ENCODE peak calls at places on chromosomes 11 and 22, in nine cellular contexts. B, R, U, X, V, P, L, J and C are unnamed samples.

GRCh38 chr11:33893711-33894401 is 2.0 kb upstream of the LMO2 start:
- DNase-seq in B (no peak), R (peak; percentile 86), U (no peak), X (no peak), V (no peak), P (no peak), L (no peak), J (no peak), C (no peak)

GRCh38 chr22:39308614-39309363 is 10.6 kb downstream of the RPL3 start:
- DNase-seq in B (peak; percentile 92), R (peak; percentile 95), U (no peak), X (peak; percentile 98), V (no peak), P (peak; percentile 92), L (no peak), J (peak; percentile 48), C (no peak)

GRCh38 chr11:69201764-69202370 is 46.1 kb downstream of the SMIM38 start:
- DNase-seq in B (no peak), R (no peak), U (no peak), X (no peak), V (no peak), P (no peak), L (no peak), J (no peak), C (peak; percentile 45)

GRCh38 chr22:29152381-29153138 is 53.1 kb upstream of the EMID1 start:
- DNase-seq in B (no peak), R (peak; percentile 49), U (no peak), X (no peak), V (no peak), P (peak; percentile 64), L (peak; percentile 75), J (peak; percentile 57), C (peak; percentile 62)

GRCh38 chr11:87307101-87307500 is 269.4 kb downstream of the TMEM135 start:
- DNase-seq in B (no peak), R (peak; percentile 50), U (no peak), X (peak; percentile 14), V (no peak), P (no peak), L (no peak), J (no peak), C (no peak)

GRCh38 chr11:62881579-62882427 is 1.1 kb downstream of the SLC3A2 start:
- DNase-seq in B (peak; percentile 90), R (peak; percentile 98), U (peak; percentile 90), X (peak; percentile 99), V (peak; percentile 95), P (peak; percentile 98), L (peak; percentile 99), J (peak; percentile 96), C (peak; percentile 97)

GRCh38 chr11:31995525-31996123 is 95.2 kb upstream of the RCN1 start:
- DNase-seq in B (no peak), R (peak; percentile 25), U (no peak), X (peak; percentile 32), V (no peak), P (no peak), L (no peak), J (no peak), C (no peak)

GRCh38 chr22:39646614-39647210 is 76.2 kb downstream of the CACNA1I start:
- DNase-seq in B (no peak), R (no peak), U (no peak), X (no peak), V (no peak), P (no peak), L (no peak), J (no peak), C (no peak)

GRCh38 chr11:128779036-128779435 is 85.2 kb downstream of the FLI1 start:
- DNase-seq in B (no peak), R (peak; percentile 43), U (no peak), X (peak; percentile 26), V (no peak), P (no peak), L (no peak), J (no peak), C (no peak)

GRCh38 chr11:15967166-15967565 is 389.2 kb downstream of the SOX6 start:
- DNase-seq in B (no peak), R (peak; percentile 52), U (no peak), X (peak; percentile 53), V (no peak), P (no peak), L (no peak), J (peak; percentile 16), C (no peak)

GRCh38 chr11:69173925-69174591 is 18.3 kb downstream of the SMIM38 start:
- DNase-seq in B (no peak), R (peak; percentile 82), U (peak; percentile 17), X (peak; percentile 30), V (no peak), P (no peak), L (no peak), J (no peak), C (peak; percentile 30)

GRCh38 chr11:7911011-7911410 is 20.1 kb downstream of the OR10A6 start:
- DNase-seq in B (no peak), R (no peak), U (no peak), X (no peak), V (no peak), P (no peak), L (no peak), J (no peak), C (no peak)

GRCh38 chr22:33853200-33854097 is 66.8 kb downstream of the LARGE1 start:
- DNase-seq in B (no peak), R (peak; percentile 67), U (peak; percentile 82), X (peak; percentile 90), V (peak; percentile 76), P (peak; percentile 73), L (peak; percentile 84), J (peak; percentile 64), C (peak; percentile 84)

GRCh38 chr22:29663230-29663826 is 56.5 kb upstream of the CABP7 start:
- DNase-seq in B (no peak), R (no peak), U (no peak), X (no peak), V (no peak), P (no peak), L (no peak), J (no peak), C (no peak)

GRCh38 chr22:18076060-18076497 is 1.7 kb upstream of the PEX26 start:
- DNase-seq in B (peak; percentile 75), R (peak; percentile 93), U (peak; percentile 77), X (peak; percentile 97), V (peak; percentile 59), P (peak; percentile 74), L (peak; percentile 66), J (peak; percentile 94), C (peak; percentile 63)

GRCh38 chr11:118612378-118612777 is 5.0 kb downstream of the PHLDB1 start:
- DNase-seq in B (no peak), R (peak; percentile 82), U (no peak), X (peak; percentile 46), V (peak; percentile 82), P (no peak), L (peak; percentile 77), J (peak; percentile 62), C (no peak)

GRCh38 chr11:73237471-73238290 is 19.6 kb downstream of the P2RY2 start:
- DNase-seq in B (no peak), R (peak; percentile 53), U (peak; percentile 32), X (no peak), V (peak; percentile 62), P (no peak), L (peak; percentile 64), J (no peak), C (peak; percentile 46)

GRCh38 chr11:126542621-126543020 is 187.1 kb downstream of the ST3GAL4 start:
- DNase-seq in B (no peak), R (no peak), U (no peak), X (no peak), V (no peak), P (no peak), L (no peak), J (no peak), C (no peak)

GRCh38 chr22:47409501-47410275 is 647.2 kb downstream of the TBC1D22A start:
- DNase-seq in B (no peak), R (no peak), U (peak; percentile 37), X (no peak), V (no peak), P (no peak), L (peak; percentile 54), J (no peak), C (peak; percentile 7)

GRCh38 chr11:7197469-7197868 is 54.2 kb upstream of the SYT9 start:
- DNase-seq in B (no peak), R (no peak), U (no peak), X (no peak), V (no peak), P (no peak), L (no peak), J (no peak), C (no peak)

GRCh38 chr11:48055292-48056132 is 75.2 kb downstream of the PTPRJ start:
- DNase-seq in B (no peak), R (peak; percentile 33), U (no peak), X (peak; percentile 40), V (no peak), P (no peak), L (peak; percentile 72), J (peak; percentile 50), C (no peak)

GRCh38 chr11:122656073-122656630 is 630 bp downstream of the UBASH3B start:
- DNase-seq in B (no peak), R (peak; percentile 63), U (peak; percentile 65), X (peak; percentile 93), V (peak; percentile 47), P (no peak), L (peak; percentile 82), J (peak; percentile 69), C (peak; percentile 82)

GRCh38 chr11:3169235-3169951 is 4.3 kb upstream of the OSBPL5 start:
- DNase-seq in B (peak; percentile 21), R (peak; percentile 82), U (peak; percentile 56), X (peak; percentile 79), V (peak; percentile 54), P (no peak), L (peak; percentile 80), J (peak; percentile 71), C (peak; percentile 73)

GRCh38 chr11:27363576-27364115 is 631 bp upstream of the CCDC34 start:
- DNase-seq in B (no peak), R (no peak), U (no peak), X (no peak), V (no peak), P (no peak), L (no peak), J (no peak), C (no peak)
- H3K4me1 ChIP-seq in B (peaks cover 23% of the 10 kb centered on the region), R (peaks cover 32% of the 10 kb centered on the region), U (peaks cover 14% of the 10 kb centered on the region), X (peaks cover 9% of the 10 kb centered on the region), V (peaks cover 14% of the 10 kb centered on the region), P (peaks cover 17% of the 10 kb centered on the region), L (peaks cover 13% of the 10 kb centered on the region), J (peaks cover 17% of the 10 kb centered on the region), C (peaks cover 10% of the 10 kb centered on the region)

GRCh38 chr22:49525366-49525765 is 302.3 kb downstream of the BRD1 start:
- DNase-seq in B (no peak), R (no peak), U (no peak), X (no peak), V (no peak), P (no peak), L (no peak), J (no peak), C (no peak)
- H3K4me1 ChIP-seq in B (no peaks in the 10 kb centered on the region), R (no peaks in the 10 kb centered on the region), U (no peaks in the 10 kb centered on the region), X (no peaks in the 10 kb centered on the region), V (no peaks in the 10 kb centered on the region), P (no peaks in the 10 kb centered on the region), L (no peaks in the 10 kb centered on the region), J (no peaks in the 10 kb centered on the region), C (peaks cover 2% of the 10 kb centered on the region)

GRCh38 chr22:42434283-42434682 is 2.1 kb upstream of the NFAM1 start:
- DNase-seq in B (no peak), R (peak; percentile 36), U (no peak), X (no peak), V (no peak), P (no peak), L (no peak), J (no peak), C (no peak)
- H3K4me1 ChIP-seq in B (peaks cover 14% of the 10 kb centered on the region), R (peaks cover 21% of the 10 kb centered on the region), U (peaks cover 9% of the 10 kb centered on the region), X (peaks cover 19% of the 10 kb centered on the region), V (peaks cover 20% of the 10 kb centered on the region), P (peaks cover 20% of the 10 kb centered on the region), L (peaks cover 11% of the 10 kb centered on the region), J (peaks cover 15% of the 10 kb centered on the region), C (peaks cover 16% of the 10 kb centered on the region)

GRCh38 chr11:60872124-60872951 is 5.0 kb downstream of the ZP1 start:
- DNase-seq in B (no peak), R (peak; percentile 91), U (no peak), X (peak; percentile 53), V (peak; percentile 69), P (no peak), L (no peak), J (no peak), C (peak; percentile 48)
- H3K4me1 ChIP-seq in B (peaks cover 4% of the 10 kb centered on the region), R (no peaks in the 10 kb centered on the region), U (peaks cover 10% of the 10 kb centered on the region), X (peaks cover 27% of the 10 kb centered on the region), V (peaks cover 37% of the 10 kb centered on the region), P (peaks cover 35% of the 10 kb centered on the region), L (no peaks in the 10 kb centered on the region), J (no peaks in the 10 kb centered on the region), C (peaks cover 20% of the 10 kb centered on the region)